ENCODE peak calls at places on chromosomes 2 and 18, in seven cellular contexts. One of them, this sample, is unnamed.

GRCh38 chr2:134413912-134414311 is 160.0 kb downstream of the MGAT5 start:
- DNase-seq in M059J: no peak
- DNase-seq in GM12878: no peak
- DNase-seq in activated CD8-positive, alpha-beta memory T cell treated with anti-CD3 and anti-CD28 coated beads for 48 hours: no peak
- DNase-seq in lower leg skin: no peak
- DNase-seq in GF-D8: no peak
- DNase-seq in foreskin melanocyte: no peak
- DNase-seq in this sample: no peak

GRCh38 chr2:168501456-168502065 is 45.5 kb downstream of the CERS6 start:
- DNase-seq in M059J: no peak
- DNase-seq in activated CD8-positive, alpha-beta memory T cell treated with anti-CD3 and anti-CD28 coated beads for 48 hours: no peak
- DNase-seq in GM12878: no peak
- DNase-seq in lower leg skin: no peak
- DNase-seq in foreskin melanocyte: no peak
- DNase-seq in GF-D8: no peak
- DNase-seq in this sample: no peak

GRCh38 chr18:44590976-44591375 is 89.7 kb upstream of the SETBP1 start:
- DNase-seq in GM12878: no peak
- DNase-seq in M059J: no peak
- DNase-seq in GF-D8: no peak
- DNase-seq in lower leg skin: no peak
- DNase-seq in activated CD8-positive, alpha-beta memory T cell treated with anti-CD3 and anti-CD28 coated beads for 48 hours: no peak
- DNase-seq in foreskin melanocyte: no peak
- DNase-seq in this sample: no peak

GRCh38 chr2:144477943-144478283 is 42.0 kb downstream of the ZEB2 start:
- DNase-seq in foreskin melanocyte: no peak
- DNase-seq in GF-D8: no peak
- DNase-seq in activated CD8-positive, alpha-beta memory T cell treated with anti-CD3 and anti-CD28 coated beads for 48 hours: no peak
- DNase-seq in lower leg skin: no peak
- DNase-seq in GM12878: no peak
- DNase-seq in M059J: no peak
- DNase-seq in this sample: no peak

GRCh38 chr2:211141646-211142045 is 585.2 kb downstream of the CPS1 start:
- DNase-seq in M059J: no peak
- DNase-seq in GM12878: no peak
- DNase-seq in foreskin melanocyte: no peak
- DNase-seq in GF-D8: no peak
- DNase-seq in activated CD8-positive, alpha-beta memory T cell treated with anti-CD3 and anti-CD28 coated beads for 48 hours: no peak
- DNase-seq in lower leg skin: no peak
- DNase-seq in this sample: no peak

GRCh38 chr18:74064510-74064909 is 83.1 kb downstream of the FBXO15 start:
- DNase-seq in foreskin melanocyte: no peak
- DNase-seq in M059J: no peak
- DNase-seq in GM12878: no peak
- DNase-seq in activated CD8-positive, alpha-beta memory T cell treated with anti-CD3 and anti-CD28 coated beads for 48 hours: no peak
- DNase-seq in lower leg skin: no peak
- DNase-seq in GF-D8: no peak
- DNase-seq in this sample: no peak

GRCh38 chr2:86751778-86752177 is 31.7 kb downstream of the RMND5A start:
- DNase-seq in M059J: no peak
- DNase-seq in activated CD8-positive, alpha-beta memory T cell treated with anti-CD3 and anti-CD28 coated beads for 48 hours: no peak
- DNase-seq in GM12878: no peak
- DNase-seq in lower leg skin: no peak
- DNase-seq in GF-D8: no peak
- DNase-seq in foreskin melanocyte: no peak
- DNase-seq in this sample: no peak

GRCh38 chr2:219453691-219454131 is 19.1 kb downstream of the SPEG start:
- DNase-seq in lower leg skin: no peak
- DNase-seq in GM12878: no peak
- DNase-seq in activated CD8-positive, alpha-beta memory T cell treated with anti-CD3 and anti-CD28 coated beads for 48 hours: no peak
- DNase-seq in GF-D8: no peak
- DNase-seq in M059J: peak; percentile 97
- DNase-seq in foreskin melanocyte: no peak
- DNase-seq in this sample: peak; percentile 85

GRCh38 chr18:75643083-75643482 is 215.6 kb upstream of the SMIM21 start:
- DNase-seq in GF-D8: no peak
- DNase-seq in foreskin melanocyte: no peak
- DNase-seq in GM12878: no peak
- DNase-seq in activated CD8-positive, alpha-beta memory T cell treated with anti-CD3 and anti-CD28 coated beads for 48 hours: no peak
- DNase-seq in M059J: no peak
- DNase-seq in lower leg skin: no peak
- DNase-seq in this sample: no peak

GRCh38 chr2:40367032-40367431 is 84.9 kb downstream of the SLC8A1 start:
- DNase-seq in lower leg skin: no peak
- DNase-seq in GM12878: no peak
- DNase-seq in foreskin melanocyte: no peak
- DNase-seq in M059J: no peak
- DNase-seq in GF-D8: no peak
- DNase-seq in activated CD8-positive, alpha-beta memory T cell treated with anti-CD3 and anti-CD28 coated beads for 48 hours: no peak
- DNase-seq in this sample: no peak

GRCh38 chr2:174025271-174026121 is 60.3 kb upstream of the SP3 start:
- DNase-seq in foreskin melanocyte: no peak
- DNase-seq in lower leg skin: peak; percentile 96
- DNase-seq in GM12878: no peak
- DNase-seq in GF-D8: peak; percentile 35
- DNase-seq in activated CD8-positive, alpha-beta memory T cell treated with anti-CD3 and anti-CD28 coated beads for 48 hours: no peak
- DNase-seq in M059J: no peak
- DNase-seq in this sample: no peak

GRCh38 chr2:128274218-128274617 is 44.5 kb downstream of the HS6ST1 start:
- DNase-seq in foreskin melanocyte: no peak
- DNase-seq in M059J: no peak
- DNase-seq in lower leg skin: no peak
- DNase-seq in GF-D8: no peak
- DNase-seq in GM12878: no peak
- DNase-seq in activated CD8-positive, alpha-beta memory T cell treated with anti-CD3 and anti-CD28 coated beads for 48 hours: no peak
- DNase-seq in this sample: no peak

GRCh38 chr2:29281585-29281984 is 166.4 kb downstream of the CLIP4 start:
- DNase-seq in foreskin melanocyte: peak; percentile 77
- DNase-seq in activated CD8-positive, alpha-beta memory T cell treated with anti-CD3 and anti-CD28 coated beads for 48 hours: no peak
- DNase-seq in GF-D8: no peak
- DNase-seq in GM12878: no peak
- DNase-seq in lower leg skin: peak; percentile 86
- DNase-seq in M059J: peak; percentile 67
- DNase-seq in this sample: peak; percentile 39

GRCh38 chr18:22844184-22844583 is 88.9 kb upstream of the RBBP8 start:
- DNase-seq in GM12878: no peak
- DNase-seq in M059J: peak; percentile 54
- DNase-seq in foreskin melanocyte: no peak
- DNase-seq in GF-D8: no peak
- DNase-seq in lower leg skin: no peak
- DNase-seq in activated CD8-positive, alpha-beta memory T cell treated with anti-CD3 and anti-CD28 coated beads for 48 hours: no peak
- DNase-seq in this sample: no peak

GRCh38 chr2:217666338-217666737 is 336.5 kb downstream of the TNS1 start:
- DNase-seq in lower leg skin: no peak
- DNase-seq in GM12878: no peak
- DNase-seq in GF-D8: no peak
- DNase-seq in foreskin melanocyte: no peak
- DNase-seq in activated CD8-positive, alpha-beta memory T cell treated with anti-CD3 and anti-CD28 coated beads for 48 hours: no peak
- DNase-seq in M059J: peak; percentile 32
- DNase-seq in this sample: peak; percentile 21

GRCh38 chr2:38806407-38807071 is 28.5 kb downstream of the GEMIN6 start:
- DNase-seq in foreskin melanocyte: no peak
- DNase-seq in M059J: no peak
- DNase-seq in GM12878: no peak
- DNase-seq in lower leg skin: no peak
- DNase-seq in activated CD8-positive, alpha-beta memory T cell treated with anti-CD3 and anti-CD28 coated beads for 48 hours: no peak
- DNase-seq in GF-D8: no peak
- DNase-seq in this sample: no peak

GRCh38 chr2:104774631-104775030 is 79.3 kb upstream of the POU3F3 start:
- DNase-seq in GM12878: no peak
- DNase-seq in M059J: no peak
- DNase-seq in GF-D8: no peak
- DNase-seq in activated CD8-positive, alpha-beta memory T cell treated with anti-CD3 and anti-CD28 coated beads for 48 hours: no peak
- DNase-seq in lower leg skin: no peak
- DNase-seq in foreskin melanocyte: no peak
- DNase-seq in this sample: no peak

GRCh38 chr2:68715353-68716041 is 19.1 kb upstream of the ARHGAP25 start:
- DNase-seq in GF-D8: peak; percentile 28
- DNase-seq in M059J: peak; percentile 61
- DNase-seq in GM12878: peak; percentile 59
- DNase-seq in activated CD8-positive, alpha-beta memory T cell treated with anti-CD3 and anti-CD28 coated beads for 48 hours: no peak
- DNase-seq in lower leg skin: no peak
- DNase-seq in foreskin melanocyte: no peak
- DNase-seq in this sample: peak; percentile 28

GRCh38 chr2:79437416-79438281 is 75.2 kb upstream of the CTNNA2 start:
- DNase-seq in GF-D8: no peak
- DNase-seq in lower leg skin: no peak
- DNase-seq in M059J: peak; percentile 33
- DNase-seq in activated CD8-positive, alpha-beta memory T cell treated with anti-CD3 and anti-CD28 coated beads for 48 hours: no peak
- DNase-seq in foreskin melanocyte: peak; percentile 13
- DNase-seq in GM12878: no peak
- DNase-seq in this sample: no peak

GRCh38 chr18:11245889-11246288 is 96.5 kb upstream of the PIEZO2 start:
- DNase-seq in GM12878: no peak
- DNase-seq in M059J: no peak
- DNase-seq in GF-D8: no peak
- DNase-seq in lower leg skin: no peak
- DNase-seq in foreskin melanocyte: peak; percentile 11
- DNase-seq in activated CD8-positive, alpha-beta memory T cell treated with anti-CD3 and anti-CD28 coated beads for 48 hours: no peak
- DNase-seq in this sample: no peak

GRCh38 chr2:189363559-189363958 is 77.7 kb upstream of the WDR75 start:
- DNase-seq in GF-D8: no peak
- DNase-seq in activated CD8-positive, alpha-beta memory T cell treated with anti-CD3 and anti-CD28 coated beads for 48 hours: no peak
- DNase-seq in GM12878: no peak
- DNase-seq in M059J: peak; percentile 82
- DNase-seq in foreskin melanocyte: peak; percentile 54
- DNase-seq in lower leg skin: no peak
- DNase-seq in this sample: peak; percentile 61

GRCh38 chr2:156237558-156237957 is 95.0 kb downstream of the NR4A2 start:
- DNase-seq in GF-D8: no peak
- DNase-seq in foreskin melanocyte: no peak
- DNase-seq in M059J: no peak
- DNase-seq in GM12878: no peak
- DNase-seq in activated CD8-positive, alpha-beta memory T cell treated with anti-CD3 and anti-CD28 coated beads for 48 hours: no peak
- DNase-seq in lower leg skin: no peak
- DNase-seq in this sample: no peak

GRCh38 chr2:54360055-54360792 is 95.9 kb upstream of the SPTBN1 start:
- DNase-seq in lower leg skin: no peak
- DNase-seq in GF-D8: no peak
- DNase-seq in GM12878: no peak
- DNase-seq in foreskin melanocyte: no peak
- DNase-seq in activated CD8-positive, alpha-beta memory T cell treated with anti-CD3 and anti-CD28 coated beads for 48 hours: no peak
- DNase-seq in M059J: peak; percentile 55
- DNase-seq in this sample: peak; percentile 25

GRCh38 chr2:46460241-46460921 is 19.0 kb upstream of the TMEM247 start:
- DNase-seq in M059J: no peak
- DNase-seq in lower leg skin: no peak
- DNase-seq in GM12878: no peak
- DNase-seq in GF-D8: no peak
- DNase-seq in foreskin melanocyte: peak; percentile 90
- DNase-seq in activated CD8-positive, alpha-beta memory T cell treated with anti-CD3 and anti-CD28 coated beads for 48 hours: no peak
- DNase-seq in this sample: no peak

GRCh38 chr18:80252136-80252535 is 4.8 kb upstream of the PARD6G start:
- DNase-seq in GM12878: no peak
- DNase-seq in M059J: peak; percentile 45
- DNase-seq in foreskin melanocyte: peak; percentile 92
- DNase-seq in GF-D8: no peak
- DNase-seq in activated CD8-positive, alpha-beta memory T cell treated with anti-CD3 and anti-CD28 coated beads for 48 hours: no peak
- DNase-seq in lower leg skin: peak; percentile 42
- DNase-seq in this sample: peak; percentile 55

GRCh38 chr2:66573412-66573811 is 138.5 kb downstream of the MEIS1 start:
- DNase-seq in GF-D8: no peak
- DNase-seq in activated CD8-positive, alpha-beta memory T cell treated with anti-CD3 and anti-CD28 coated beads for 48 hours: no peak
- DNase-seq in lower leg skin: no peak
- DNase-seq in M059J: no peak
- DNase-seq in GM12878: no peak
- DNase-seq in foreskin melanocyte: no peak
- DNase-seq in this sample: no peak

GRCh38 chr2:36695746-36696415 is 626 bp upstream of the VIT start:
- DNase-seq in GM12878: no peak
- DNase-seq in foreskin melanocyte: no peak
- DNase-seq in M059J: peak; percentile 78
- DNase-seq in lower leg skin: no peak
- DNase-seq in activated CD8-positive, alpha-beta memory T cell treated with anti-CD3 and anti-CD28 coated beads for 48 hours: no peak
- DNase-seq in GF-D8: no peak
- DNase-seq in this sample: peak; percentile 71

GRCh38 chr2:120436885-120437603 is 91.1 kb downstream of the INHBB start:
- DNase-seq in foreskin melanocyte: no peak
- DNase-seq in GF-D8: no peak
- DNase-seq in lower leg skin: peak; percentile 90
- DNase-seq in GM12878: no peak
- DNase-seq in activated CD8-positive, alpha-beta memory T cell treated with anti-CD3 and anti-CD28 coated beads for 48 hours: no peak
- DNase-seq in M059J: peak; percentile 40
- DNase-seq in this sample: no peak

GRCh38 chr2:216822470-216822869 is 37.4 kb downstream of the TNP1 start:
- DNase-seq in activated CD8-positive, alpha-beta memory T cell treated with anti-CD3 and anti-CD28 coated beads for 48 hours: no peak
- DNase-seq in foreskin melanocyte: no peak
- DNase-seq in M059J: no peak
- DNase-seq in GF-D8: no peak
- DNase-seq in lower leg skin: no peak
- DNase-seq in GM12878: no peak
- DNase-seq in this sample: no peak

GRCh38 chr2:70748002-70748779 is 19.8 kb downstream of the ADD2 start:
- DNase-seq in M059J: no peak
- DNase-seq in lower leg skin: no peak
- DNase-seq in foreskin melanocyte: no peak
- DNase-seq in activated CD8-positive, alpha-beta memory T cell treated with anti-CD3 and anti-CD28 coated beads for 48 hours: no peak
- DNase-seq in GM12878: no peak
- DNase-seq in GF-D8: no peak
- DNase-seq in this sample: no peak

GRCh38 chr18:45764000-45764686 is 40.2 kb downstream of the SLC14A1 start:
- DNase-seq in lower leg skin: peak; percentile 68
- DNase-seq in M059J: peak; percentile 79
- DNase-seq in activated CD8-positive, alpha-beta memory T cell treated with anti-CD3 and anti-CD28 coated beads for 48 hours: no peak
- DNase-seq in GM12878: no peak
- DNase-seq in GF-D8: no peak
- DNase-seq in foreskin melanocyte: no peak
- DNase-seq in this sample: no peak

GRCh38 chr18:35671952-35672603 is 90.5 kb downstream of the GALNT1 start:
- DNase-seq in GM12878: no peak
- DNase-seq in activated CD8-positive, alpha-beta memory T cell treated with anti-CD3 and anti-CD28 coated beads for 48 hours: no peak
- DNase-seq in M059J: no peak
- DNase-seq in foreskin melanocyte: no peak
- DNase-seq in GF-D8: no peak
- DNase-seq in lower leg skin: no peak
- DNase-seq in this sample: no peak

GRCh38 chr18:63258749-63259580 is 60.6 kb downstream of the BCL2 start:
- DNase-seq in activated CD8-positive, alpha-beta memory T cell treated with anti-CD3 and anti-CD28 coated beads for 48 hours: no peak
- DNase-seq in foreskin melanocyte: peak; percentile 64
- DNase-seq in GF-D8: no peak
- DNase-seq in M059J: no peak
- DNase-seq in GM12878: no peak
- DNase-seq in lower leg skin: no peak
- DNase-seq in this sample: no peak

This sample was measured in HFFc6.